ENCODE peak calls at places on chromosomes 3 and 15, in five cellular contexts. M is AG09319, V is hippocampal formation, B is Right ventricle myocardium superior, D is A549. G is an unnamed sample.

GRCh38 chr3:20511863-20512262 is 325.9 kb upstream of the SGO1 start:
- DNase-seq in M (peak), V (peak), B (no peak), D (peak), G (no peak)

GRCh38 chr3:43287514-43287913 is 1.2 kb downstream of the SNRK start:
- DNase-seq in M (no peak), V (no peak), B (no peak), D (no peak), G (no peak)

GRCh38 chr15:33034588-33034987 is 159.9 kb downstream of the FMN1 start:
- DNase-seq in M (no peak), V (no peak), B (no peak), D (no peak), G (no peak)

GRCh38 chr3:51934991-51935885 is 6.5 kb downstream of the RRP9 start:
- DNase-seq in M (no peak), V (no peak), B (peak), D (no peak), G (no peak)

GRCh38 chr3:56799251-56799882 is 2.4 kb downstream of the ARHGEF3 start:
- DNase-seq in M (no peak), V (no peak), B (no peak), D (peak), G (no peak)

GRCh38 chr3:31966978-31967592 is 14.0 kb downstream of the OSBPL10 start:
- DNase-seq in M (no peak), V (no peak), B (no peak), D (no peak), G (no peak)

GRCh38 chr15:52056001-52056400 is 37.0 kb downstream of the MAPK6 start:
- DNase-seq in M (no peak), V (no peak), B (no peak), D (no peak), G (no peak)

GRCh38 chr3:173467501-173467900 is 70.0 kb downstream of the NLGN1 start:
- DNase-seq in M (no peak), V (no peak), B (no peak), D (no peak), G (no peak)

GRCh38 chr15:82963356-82964341 is 11.1 kb upstream of the HOMER2 start:
- DNase-seq in M (no peak), V (no peak), B (no peak), D (no peak), G (no peak)

GRCh38 chr15:70473623-70474366 is 289.6 kb downstream of the UACA start:
- DNase-seq in M (no peak), V (no peak), B (no peak), D (no peak), G (no peak)

GRCh38 chr3:96814581-96815567 is at the start of gene EPHA6:
- DNase-seq in M (no peak), V (peak), B (peak), D (no peak), G (no peak)

GRCh38 chr3:18238721-18239331 is 186.3 kb downstream of the SATB1 start:
- DNase-seq in M (no peak), V (no peak), B (no peak), D (no peak), G (no peak)

GRCh38 chr3:102449341-102449740 is 14.5 kb downstream of the ZPLD1 start:
- DNase-seq in M (no peak), V (no peak), B (no peak), D (no peak), G (no peak)

GRCh38 chr3:40985195-40985594 is 214.1 kb upstream of the CTNNB1 start:
- DNase-seq in M (no peak), V (no peak), B (no peak), D (no peak), G (no peak)

GRCh38 chr15:63497642-63498100 is 6.7 kb upstream of the USP3 start:
- DNase-seq in M (no peak), V (peak), B (peak), D (peak), G (no peak)

GRCh38 chr15:91049378-91050127 is 27.2 kb upstream of the VPS33B start:
- DNase-seq in M (peak), V (peak), B (no peak), D (peak), G (peak)

GRCh38 chr3:67941433-67942030 is 287.1 kb upstream of the SUCLG2 start:
- DNase-seq in M (no peak), V (no peak), B (no peak), D (no peak), G (no peak)

GRCh38 chr15:90529369-90530249 is at the start of gene CRTC3:
- DNase-seq in M (no peak), V (peak), B (peak), D (peak), G (peak)

GRCh38 chr3:50436063-50436674 is 67.3 kb downstream of the CACNA2D2 start:
- DNase-seq in M (no peak), V (peak), B (peak), D (peak), G (peak)

GRCh38 chr15:78316211-78317077 is 17.0 kb upstream of the SKIC8 start:
- DNase-seq in M (no peak), V (peak), B (no peak), D (no peak), G (peak)

GRCh38 chr3:152058906-152059305 is 185.5 kb downstream of the SUCNR1 start:
- DNase-seq in M (no peak), V (no peak), B (no peak), D (no peak), G (no peak)